ENCODE peak calls at places on chromosomes 13 and 19, in six cellular contexts. A is body of pancreas, V is ovary, P is spleen, X is HCT116, C is suprapubic skin. J is an unnamed sample.

GRCh38 chr13:107770541-107770940 is 444.8 kb downstream of the LIG4 start:
- DNase-seq in A (no peak), V (no peak), P (no peak), X (no peak), C (no peak), J (no peak)

GRCh38 chr19:56678205-56678604 is 6.6 kb upstream of the ZNF835 start:
- DNase-seq in A (no peak), V (no peak), P (no peak), X (no peak), C (no peak), J (no peak)

GRCh38 chr13:23392925-23393645 is 40.4 kb downstream of the SACS start:
- DNase-seq in A (no peak), V (no peak), P (no peak), X (no peak), C (no peak), J (no peak)

GRCh38 chr19:24177686-24178085 is 90.7 kb downstream of the ZNF254 start:
- DNase-seq in A (no peak), V (no peak), P (no peak), X (no peak), C (no peak), J (no peak)

GRCh38 chr13:44653261-44653660 is 77.1 kb upstream of the TSC22D1 start:
- DNase-seq in A (no peak), V (no peak), P (no peak), X (no peak), C (no peak), J (no peak)

GRCh38 chr13:99104396-99104795 is 96.3 kb upstream of the UBAC2 start:
- DNase-seq in A (no peak), V (no peak), P (no peak), X (no peak), C (no peak), J (no peak)

GRCh38 chr19:18775586-18776287 is 15.4 kb downstream of the COMP start:
- DNase-seq in A (no peak), V (no peak), P (no peak), X (no peak), C (no peak), J (no peak)

GRCh38 chr13:93289842-93290241 is 63.2 kb downstream of the GPC6 start:
- DNase-seq in A (no peak), V (no peak), P (no peak), X (no peak), C (no peak), J (no peak)

GRCh38 chr19:1812426-1813196 is 535 bp upstream of the ATP8B3 start:
- DNase-seq in A (peak), V (peak), P (peak), X (peak), C (peak), J (peak)

GRCh38 chr13:94613051-94613450 is 11.4 kb downstream of the GPR180 start:
- DNase-seq in A (no peak), V (no peak), P (no peak), X (no peak), C (no peak), J (no peak)

GRCh38 chr13:110109910-110110309 is 197.0 kb downstream of the COL4A1 start:
- DNase-seq in A (peak), V (peak), P (no peak), X (no peak), C (no peak), J (peak)

GRCh38 chr13:77184455-77184854 is 142.4 kb downstream of the MYCBP2 start:
- DNase-seq in A (no peak), V (no peak), P (peak), X (no peak), C (no peak), J (no peak)

GRCh38 chr19:45693168-45693788 is 812 bp downstream of the QPCTL start:
- DNase-seq in A (peak), V (peak), P (peak), X (no peak), C (peak), J (no peak)

GRCh38 chr13:102877285-102877684 is 31.5 kb downstream of the ERCC5 start:
- DNase-seq in A (no peak), V (no peak), P (no peak), X (no peak), C (no peak), J (peak)

GRCh38 chr13:30017880-30018279 is 167.5 kb upstream of the UBL3 start:
- DNase-seq in A (no peak), V (no peak), P (no peak), X (no peak), C (no peak), J (no peak)

GRCh38 chr13:27211771-27212364 is 39.5 kb upstream of the RPL21 start:
- DNase-seq in A (no peak), V (no peak), P (no peak), X (peak), C (no peak), J (no peak)

GRCh38 chr19:48724796-48725753 is 5.5 kb upstream of the MAMSTR start:
- DNase-seq in A (peak), V (peak), P (no peak), X (peak), C (no peak), J (no peak)

GRCh38 chr13:66503890-66504289 is 726.2 kb downstream of the PCDH9 start:
- DNase-seq in A (no peak), V (no peak), P (no peak), X (no peak), C (no peak), J (no peak)

GRCh38 chr19:38303517-38304351 is at the start of gene C19orf33:
- DNase-seq in A (peak), V (no peak), P (no peak), X (peak), C (no peak), J (no peak)

DNA sequence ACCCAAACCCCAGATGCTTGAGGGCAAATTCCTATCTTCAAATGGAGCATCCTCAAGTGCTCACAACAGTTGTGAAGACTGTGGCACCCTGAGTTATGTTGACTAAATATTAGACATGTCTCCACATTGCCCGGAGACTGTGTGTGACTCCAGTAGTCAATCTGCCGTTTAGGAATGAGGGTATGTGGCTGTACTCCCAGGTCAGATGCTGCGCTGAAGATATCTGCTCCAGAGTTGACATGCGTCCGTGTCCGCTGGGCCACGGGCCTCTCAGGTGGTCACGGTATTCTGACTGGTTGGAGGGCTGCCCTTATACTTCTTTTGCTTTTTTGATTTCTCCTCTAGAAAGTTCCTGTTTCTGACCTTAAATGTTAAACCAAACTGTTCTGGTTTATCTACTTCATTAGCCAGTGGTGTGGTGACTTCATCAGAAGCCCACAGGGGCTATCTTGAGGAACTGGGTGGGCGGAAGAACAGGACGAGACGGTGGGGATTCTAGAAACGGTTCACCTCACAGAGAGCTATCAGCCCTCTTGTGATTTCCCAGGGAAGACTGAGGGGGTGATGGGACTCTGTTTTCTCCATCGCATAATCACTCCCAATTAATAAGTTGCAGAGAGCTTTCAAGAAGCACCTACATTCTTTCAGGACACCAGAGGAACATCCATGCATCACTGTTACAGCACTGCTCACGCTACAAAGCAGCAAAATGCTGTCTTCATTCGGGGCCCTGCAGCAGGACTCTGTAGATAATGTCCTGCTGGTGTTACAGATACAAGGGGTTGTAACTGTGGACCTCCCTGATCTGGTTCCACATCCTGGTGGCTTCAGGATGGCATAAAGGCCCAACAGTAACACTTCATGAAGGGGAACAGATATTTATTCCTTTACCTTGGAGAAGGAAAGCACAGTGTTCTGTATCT is 1.3 kb upstream of the LCP1 start:
- DNase-seq in A (no peak), V (no peak), P (peak), X (no peak), C (no peak), J (no peak)
- TF ChIP-seq POLR2A in A (no peak), V (no peak), P (no peak), X (no peak), C (no peak), J (no peak)

GRCh38 chr13:31179241-31179640 is 17.5 kb upstream of the HSPH1 start:
- DNase-seq in A (no peak), V (no peak), P (no peak), X (no peak), C (no peak), J (no peak)

GRCh38 chr13:31175847-31176536 is 14.3 kb upstream of the HSPH1 start:
- DNase-seq in A (no peak), V (no peak), P (no peak), X (no peak), C (no peak), J (peak)

GRCh38 chr13:31172001-31172400 is 10.3 kb upstream of the HSPH1 start:
- DNase-seq in A (no peak), V (no peak), P (no peak), X (no peak), C (no peak), J (no peak)

GRCh38 chr13:31172535-31172934 is 10.8 kb upstream of the HSPH1 start:
- DNase-seq in A (no peak), V (no peak), P (no peak), X (peak), C (no peak), J (no peak)

GRCh38 chr13:31174018-31174417 is 12.3 kb upstream of the HSPH1 start:
- DNase-seq in A (no peak), V (no peak), P (no peak), X (no peak), C (no peak), J (no peak)
- TF ChIP-seq CTCF in A (no peak), V (no peak), P (no peak), X (peak), C (no peak), J (no peak)

GRCh38 chr13:20191902-20192469 is 752 bp downstream of the GJB2 start:
- DNase-seq in A (peak), V (no peak), P (no peak), X (no peak), C (no peak), J (no peak)
- H3K27ac ChIP-seq in A (no peak), V (no peak), P (no peak), X (peak), C (peak), J (no peak)

DNA sequence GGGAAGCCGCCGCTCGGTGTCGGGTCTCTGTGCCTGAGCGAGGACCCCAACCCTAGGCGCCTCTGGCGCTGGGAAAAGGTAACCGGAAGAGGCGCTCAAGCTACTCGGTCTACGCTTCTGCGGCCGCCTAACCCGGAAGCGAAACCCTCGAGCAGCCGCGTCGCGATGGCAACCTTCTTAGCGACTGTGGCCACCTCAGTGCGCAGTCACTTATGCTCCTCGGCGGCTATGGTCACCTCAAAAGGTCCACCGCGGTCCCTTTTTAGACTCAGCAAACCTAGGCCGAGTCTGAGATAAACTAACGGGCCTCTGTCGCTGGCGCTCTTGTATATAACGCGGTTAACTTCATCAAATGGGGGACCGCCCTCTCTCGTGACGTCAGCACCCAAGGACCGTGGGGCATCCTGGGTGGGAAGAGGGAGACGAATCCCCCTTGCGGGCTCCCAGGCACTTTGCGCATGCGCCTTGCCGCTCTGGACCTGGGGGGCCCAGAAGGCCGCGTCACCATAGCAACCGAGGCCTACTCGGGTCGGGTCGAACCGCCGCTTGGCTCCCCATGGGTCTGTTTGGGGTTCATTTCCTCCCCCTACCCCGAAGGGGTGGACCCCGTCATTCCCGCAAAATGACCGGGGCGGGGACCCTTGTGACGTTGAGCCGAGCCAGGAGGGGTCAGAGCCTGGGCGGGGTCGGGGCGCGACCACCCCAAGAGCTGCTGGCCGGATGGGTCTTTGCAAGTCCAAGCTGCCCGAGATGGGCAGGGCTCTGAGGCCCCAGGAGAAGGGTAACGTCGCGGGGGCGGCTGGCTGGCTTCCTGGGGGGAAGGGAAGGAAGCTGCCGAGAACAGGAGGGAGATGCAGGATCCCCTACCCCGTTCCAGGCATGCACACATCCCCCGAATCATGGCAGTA is at the start of gene GTF2F1:
- DNase-seq in A (peak), V (peak), P (peak), X (peak), C (peak), J (peak)
- TF ChIP-seq POLR2A in A (peak), V (peak), P (no peak), X (peak), C (no peak), J (no peak)

GRCh38 chr19:54882758-54883157 is 8.7 kb downstream of the FCAR start:
- DNase-seq in A (no peak), V (no peak), P (no peak), X (no peak), C (no peak), J (no peak)
- TF ChIP-seq CTCF in A (no peak), V (no peak), P (peak), X (peak), C (no peak), J (no peak)

GRCh38 chr19:12866416-12867119 is 14.7 kb downstream of the DNASE2 start:
- DNase-seq in A (peak), V (no peak), P (no peak), X (no peak), C (peak), J (no peak)
- H3K27ac ChIP-seq in A (no peak), V (no peak), P (no peak), X (no peak), C (peak), J (no peak)

GRCh38 chr13:33251131-33251629 is 34.4 kb downstream of the STARD13 start:
- DNase-seq in A (no peak), V (no peak), P (no peak), X (peak), C (no peak), J (no peak)

GRCh38 chr13:33250594-33250993 is 35.0 kb downstream of the STARD13 start:
- DNase-seq in A (no peak), V (no peak), P (no peak), X (no peak), C (no peak), J (no peak)

GRCh38 chr13:33252103-33252502 is 33.5 kb downstream of the STARD13 start:
- DNase-seq in A (no peak), V (no peak), P (no peak), X (no peak), C (no peak), J (peak)

GRCh38 chr13:33249894-33250293 is 35.7 kb downstream of the STARD13 start:
- DNase-seq in A (no peak), V (no peak), P (no peak), X (no peak), C (no peak), J (no peak)

GRCh38 chr13:33249066-33249465 is 36.5 kb downstream of the STARD13 start:
- DNase-seq in A (no peak), V (no peak), P (no peak), X (peak), C (no peak), J (no peak)
- TF ChIP-seq POLR2A in A (no peak), V (no peak), P (no peak), X (no peak), C (no peak), J (no peak)

GRCh38 chr13:65028101-65028500 is 2202.0 kb downstream of the PCDH9 start:
- DNase-seq in A (no peak), V (no peak), P (no peak), X (no peak), C (no peak), J (no peak)

GRCh38 chr13:65026505-65026904 is 2203.6 kb downstream of the PCDH9 start:
- DNase-seq in A (no peak), V (no peak), P (no peak), X (no peak), C (no peak), J (no peak)
- TF ChIP-seq CTCF in A (no peak), V (no peak), P (no peak), X (no peak), C (no peak), J (no peak)